ENCODE peak calls at places on chromosomes 4 and X, in eight cellular contexts. A, Y, N, T, I, F, V and X are unnamed samples.

GRCh38 chr4:16667464-16667863 is 231.0 kb downstream of the LDB2 start:
- DNase-seq in A (peak), Y (no peak), N (no peak), T (no peak), I (no peak), F (peak), V (peak), X (no peak)

GRCh38 chrX:39755152-39756032 is 342.4 kb downstream of the BCOR start:
- DNase-seq in A (peak), Y (no peak), N (peak), T (peak), I (peak), F (peak), V (peak), X (peak)

GRCh38 chrX:69285881-69286545 is 120.8 kb upstream of the PJA1 start:
- DNase-seq in A (peak), Y (peak), N (peak), T (no peak), I (peak), F (peak), V (no peak), X (peak)

GRCh38 chr4:184453402-184454160 is 20.8 kb downstream of the IRF2 start:
- DNase-seq in A (peak), Y (no peak), N (no peak), T (no peak), I (no peak), F (peak), V (no peak), X (peak)

GRCh38 chrX:123803331-123803983 is 56.4 kb upstream of the XIAP start:
- DNase-seq in A (peak), Y (no peak), N (peak), T (peak), I (no peak), F (peak), V (peak), X (no peak)

GRCh38 chr4:122898370-122899150 is 23.8 kb downstream of the NUDT6 start:
- DNase-seq in A (peak), Y (no peak), N (no peak), T (no peak), I (no peak), F (peak), V (peak), X (no peak)

GRCh38 chr4:138981930-138982390 is 33.6 kb upstream of the NOCT start:
- DNase-seq in A (peak), Y (no peak), N (no peak), T (peak), I (no peak), F (peak), V (peak), X (no peak)

GRCh38 chrX:153571159-153571908 is 27.6 kb downstream of the CCNQ start:
- DNase-seq in A (no peak), Y (peak), N (no peak), T (no peak), I (no peak), F (no peak), V (no peak), X (no peak)

GRCh38 chr4:153988446-153988845 is 199.6 kb upstream of the SFRP2 start:
- DNase-seq in A (peak), Y (no peak), N (no peak), T (no peak), I (no peak), F (no peak), V (peak), X (no peak)

GRCh38 chr4:185115827-185116232 is 27.2 kb upstream of the SLC25A4 start:
- DNase-seq in A (peak), Y (peak), N (peak), T (no peak), I (peak), F (peak), V (no peak), X (no peak)

GRCh38 chr4:102694791-102695190 is 66.0 kb downstream of the MANBA start:
- DNase-seq in A (no peak), Y (no peak), N (no peak), T (no peak), I (no peak), F (no peak), V (no peak), X (no peak)

GRCh38 chr4:75845992-75846391 is 56.3 kb downstream of the PPEF2 start:
- DNase-seq in A (peak), Y (no peak), N (no peak), T (no peak), I (no peak), F (peak), V (no peak), X (no peak)

GRCh38 chr4:115234405-115235093 is 121.1 kb upstream of the NDST4 start:
- DNase-seq in A (no peak), Y (peak), N (peak), T (no peak), I (no peak), F (peak), V (no peak), X (peak)